ENCODE peak calls at places on chromosomes 16 and 17, in four cellular contexts. V, H, R and X are unnamed samples.

GRCh38 chr17:910503-911194 is 68.9 kb downstream of the NXN start:
- DNase-seq in V (no peak), H (no peak), R (no peak), X (no peak)

GRCh38 chr16:67155305-67156145 is 4.2 kb downstream of the TRADD start:
- DNase-seq in V (peak), H (peak), R (peak), X (no peak)

GRCh38 chr17:50920041-50920410 is 53.9 kb upstream of the TOB1 start:
- DNase-seq in V (no peak), H (no peak), R (no peak), X (no peak)

GRCh38 chr16:70441406-70441990 is 2.6 kb upstream of the ST3GAL2 start:
- DNase-seq in V (no peak), H (no peak), R (no peak), X (no peak)

GRCh38 chr16:10191096-10191495 is 8.9 kb upstream of the GRIN2A start:
- DNase-seq in V (no peak), H (no peak), R (no peak), X (no peak)

GRCh38 chr17:8167526-8167925 is 4.8 kb upstream of the VAMP2 start:
- DNase-seq in V (no peak), H (no peak), R (no peak), X (no peak)

GRCh38 chr17:55175788-55176425 is 88.9 kb upstream of the HLF start:
- DNase-seq in V (peak), H (no peak), R (no peak), X (no peak)

GRCh38 chr17:81000631-81001357 is 9.2 kb downstream of the CHMP6 start:
- DNase-seq in V (no peak), H (no peak), R (no peak), X (no peak)

GRCh38 chr17:79043931-79044320 is 20.0 kb downstream of the C1QTNF1 start:
- DNase-seq in V (no peak), H (no peak), R (no peak), X (no peak)

GRCh38 chr17:73278049-73278464 is 16.4 kb upstream of the CPSF4L start:
- DNase-seq in V (no peak), H (no peak), R (no peak), X (no peak)

GRCh38 chr16:27491894-27492587 is 57.7 kb downstream of the GTF3C1 start:
- DNase-seq in V (no peak), H (no peak), R (peak), X (no peak)

GRCh38 chr17:62750502-62751349 is 57.4 kb downstream of the MARCHF10 start:
- DNase-seq in V (no peak), H (no peak), R (no peak), X (no peak)

GRCh38 chr17:79078476-79079190 is 4.0 kb downstream of the ENGASE start:
- DNase-seq in V (no peak), H (no peak), R (no peak), X (no peak)

GRCh38 chr16:66240996-66241395 is 125.5 kb upstream of the CDH5 start:
- DNase-seq in V (no peak), H (no peak), R (no peak), X (no peak)

GRCh38 chr17:48575066-48575582 is 3.0 kb downstream of the HOXB4 start:
- DNase-seq in V (no peak), H (no peak), R (no peak), X (no peak)

GRCh38 chr17:43812396-43813265 is 20.3 kb downstream of the MPP3 start:
- DNase-seq in V (no peak), H (no peak), R (no peak), X (no peak)

GRCh38 chr17:10295728-10296343 is 77.0 kb downstream of the MYH13 start:
- DNase-seq in V (peak), H (no peak), R (peak), X (no peak)

GRCh38 chr17:43864161-43864706 is 17.3 kb downstream of the CD300LG start:
- DNase-seq in V (no peak), H (no peak), R (no peak), X (no peak)

GRCh38 chr17:49224198-49224996 is 6.2 kb downstream of the PHOSPHO1 start:
- DNase-seq in V (no peak), H (peak), R (peak), X (no peak)

GRCh38 chr16:48081656-48082055 is 74.1 kb downstream of the ABCC12 start:
- DNase-seq in V (no peak), H (no peak), R (peak), X (no peak)

GRCh38 chr16:57299719-57300386 is 15.4 kb upstream of the PLLP start:
- DNase-seq in V (peak), H (peak), R (peak), X (peak)

GRCh38 chr16:84740596-84741071 is 40.8 kb downstream of the USP10 start:
- DNase-seq in V (no peak), H (no peak), R (no peak), X (no peak)

GRCh38 chr16:78478267-78478821 is 378.9 kb downstream of the WWOX start:
- DNase-seq in V (peak), H (no peak), R (peak), X (no peak)

GRCh38 chr17:8133398-8133797 is 9.5 kb upstream of the HES7 start:
- DNase-seq in V (no peak), H (no peak), R (no peak), X (no peak)

GRCh38 chr17:52024296-52024870 is 134.1 kb downstream of the CA10 start:
- DNase-seq in V (peak), H (no peak), R (no peak), X (no peak)